ENCODE peak calls at places on chromosomes 12 and 14, in five cellular contexts. C, Y, L, E and V are unnamed samples.

GRCh38 chr12:20376984-20377383 is 8.6 kb downstream of the PDE3A start:
- DNase-seq in C (no peak), Y (no peak), L (no peak), E (no peak), V (no peak)

GRCh38 chr12:57830393-57830792 is 11.9 kb upstream of the AVIL start:
- DNase-seq in C (no peak), Y (no peak), L (no peak), E (no peak), V (no peak)

GRCh38 chr12:52149651-52150241 is 42.1 kb downstream of the KRT80 start:
- DNase-seq in C (no peak), Y (no peak), L (no peak), E (no peak), V (no peak)

GRCh38 chr12:125890366-125890905 is 825.2 kb downstream of the AACS start:
- DNase-seq in C (no peak), Y (no peak), L (no peak), E (no peak), V (no peak)

GRCh38 chr14:94557327-94557726 is 3.9 kb upstream of the SERPINA4 start:
- DNase-seq in C (no peak), Y (no peak), L (no peak), E (no peak), V (no peak)

GRCh38 chr12:49622501-49623141 is 740 bp upstream of the PRPF40B start:
- DNase-seq in C (peak), Y (no peak), L (no peak), E (no peak), V (peak)

GRCh38 chr12:4909734-4910501 is at the start of gene KCNA1:
- DNase-seq in C (no peak), Y (peak), L (no peak), E (no peak), V (peak)

GRCh38 chr14:61179776-61180398 is 101.3 kb downstream of the TMEM30B start:
- DNase-seq in C (no peak), Y (no peak), L (no peak), E (no peak), V (no peak)

GRCh38 chr12:119153477-119154434 is 25.0 kb upstream of the HSPB8 start:
- DNase-seq in C (no peak), Y (peak), L (no peak), E (peak), V (peak)

GRCh38 chr12:77609016-77609415 is 221.7 kb upstream of the NAV3 start:
- DNase-seq in C (no peak), Y (no peak), L (no peak), E (no peak), V (no peak)

GRCh38 chr12:77606348-77606747 is 224.3 kb upstream of the NAV3 start:
- DNase-seq in C (no peak), Y (no peak), L (no peak), E (no peak), V (no peak)

GRCh38 chr12:77603923-77604322 is 226.8 kb upstream of the NAV3 start:
- DNase-seq in C (no peak), Y (no peak), L (no peak), E (no peak), V (no peak)

GRCh38 chr12:77608157-77608755 is 222.4 kb upstream of the NAV3 start:
- DNase-seq in C (no peak), Y (no peak), L (no peak), E (no peak), V (no peak)
- TF ChIP-seq SUZ12 in C (no peak), Y (no peak), L (no peak), E (no peak), V (no peak)

GRCh38 chr14:54659365-54659764 is 92.4 kb downstream of the SAMD4A start:
- DNase-seq in C (no peak), Y (no peak), L (peak), E (no peak), V (no peak)
- TF ChIP-seq SUZ12 in C (no peak), Y (no peak), L (no peak), E (no peak), V (no peak)

DNA sequence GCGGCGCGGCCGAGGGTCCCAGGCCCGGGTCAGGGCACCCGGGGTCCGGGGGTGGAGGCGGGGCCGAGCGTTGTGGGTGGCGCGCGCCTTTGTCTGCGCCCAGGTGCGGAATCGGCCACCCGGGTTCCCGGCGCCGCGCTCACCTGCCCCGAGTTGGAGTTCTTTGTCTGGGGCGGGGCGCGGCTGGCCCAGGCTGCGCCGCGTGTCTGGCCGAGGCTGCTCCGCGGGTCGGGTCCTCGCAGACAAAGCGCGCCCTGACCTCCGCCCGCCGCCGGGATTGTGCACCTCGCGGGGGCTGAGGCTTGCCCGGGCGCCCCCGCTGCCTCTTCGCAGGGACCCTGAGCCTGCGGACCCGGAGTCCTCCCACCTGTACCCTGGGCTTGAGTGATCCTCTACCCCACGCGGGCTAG is 50.0 kb downstream of the LRCOL1 start:
- DNase-seq in C (no peak), Y (no peak), L (no peak), E (no peak), V (peak)
- TF ChIP-seq SUZ12 in C (no peak), Y (no peak), L (no peak), E (no peak), V (no peak)

DNA sequence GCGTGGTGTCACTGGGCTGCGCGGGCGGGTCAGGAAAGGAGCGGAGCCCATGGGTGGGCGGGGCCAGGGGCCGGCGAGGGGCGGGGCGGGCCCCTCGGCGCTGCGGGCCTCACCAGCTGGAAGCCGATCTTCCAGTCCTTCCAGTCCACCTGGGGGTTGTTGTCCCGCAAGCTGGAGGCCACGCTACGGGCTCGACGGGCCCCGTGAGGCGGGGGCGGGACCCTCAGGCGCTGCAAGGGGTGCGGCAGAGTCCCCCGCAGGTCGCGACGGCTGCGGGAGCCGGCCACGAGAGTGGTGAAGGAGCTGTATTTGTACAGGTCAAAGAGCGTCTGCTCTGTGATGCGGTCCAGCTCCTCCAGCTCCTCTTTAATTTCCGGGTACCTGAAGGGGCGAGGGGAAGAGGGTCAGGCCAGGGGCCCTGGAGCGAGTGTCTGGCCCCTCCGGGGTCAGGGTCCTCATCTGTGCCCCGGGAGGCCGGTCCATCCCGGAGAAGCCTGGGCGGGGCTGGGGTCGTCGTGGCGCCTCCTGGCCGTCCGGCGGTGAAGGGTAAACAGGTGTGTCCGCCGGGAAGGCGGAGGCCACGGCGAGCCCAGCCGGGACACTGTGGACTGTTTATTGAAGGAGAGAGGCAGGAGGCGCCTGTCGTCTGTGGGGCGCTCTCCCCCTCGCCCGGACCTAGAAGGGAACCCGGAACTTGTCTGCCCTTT is 11.9 kb downstream of the SCNN1A start:
- DNase-seq in C (no peak), Y (no peak), L (peak), E (no peak), V (peak)
- TF ChIP-seq SUZ12 in C (no peak), Y (no peak), L (no peak), E (no peak), V (no peak)

GRCh38 chr12:127363392-127363791 is 903.6 kb upstream of the TMEM132C start:
- DNase-seq in C (no peak), Y (peak), L (no peak), E (no peak), V (no peak)
- TF ChIP-seq SUZ12 in C (no peak), Y (no peak), L (no peak), E (no peak), V (no peak)